ENCODE peak calls at places on chromosomes 3 and 15, in five cellular contexts. G is HepG2, O is SK-N-SH, F is GM12878, X is K562. B is an unnamed sample.
A peak's percentile ranks its signal among the peaks of the same experiment; 100 is the strongest.

GRCh38 chr15:65264877-65265430 is 21.7 kb downstream of the PARP16 start:
- DNase-seq in G (no peak), O (no peak), F (no peak), X (no peak), B (no peak)

GRCh38 chr15:63870403-63871209 is 36.9 kb upstream of the HERC1 start:
- DNase-seq in G (peak; percentile 61), O (no peak), F (no peak), X (peak; percentile 45), B (no peak)

GRCh38 chr3:132117642-132118041 is 82.8 kb upstream of the CPNE4 start:
- DNase-seq in G (no peak), O (no peak), F (no peak), X (no peak), B (no peak)

GRCh38 chr15:61715082-61715481 is 345.2 kb downstream of the VPS13C start:
- DNase-seq in G (no peak), O (no peak), F (no peak), X (no peak), B (no peak)

GRCh38 chr15:68279218-68279533 is 1.6 kb downstream of the FEM1B start:
- DNase-seq in G (no peak), O (no peak), F (no peak), X (no peak), B (no peak)

GRCh38 chr3:50436063-50436674 is 67.3 kb downstream of the CACNA2D2 start:
- DNase-seq in G (peak; percentile 50), O (peak; percentile 85), F (no peak), X (peak; percentile 83), B (peak; percentile 18)

GRCh38 chr15:101618056-101618455 is 34.1 kb downstream of the TM2D3 start:
- DNase-seq in G (no peak), O (no peak), F (no peak), X (no peak), B (no peak)

GRCh38 chr15:71715914-71716313 is 94.4 kb upstream of the NR2E3 start:
- DNase-seq in G (no peak), O (no peak), F (no peak), X (no peak), B (no peak)

GRCh38 chr3:191762323-191762960 is 301.5 kb downstream of the PYDC2 start:
- DNase-seq in G (peak; percentile 95), O (no peak), F (no peak), X (no peak), B (no peak)

GRCh38 chr3:121995190-121996137 is 26.6 kb downstream of the ILDR1 start:
- DNase-seq in G (peak; percentile 52), O (peak; percentile 61), F (peak; percentile 74), X (peak; percentile 33), B (peak; percentile 85)

GRCh38 chr15:100349696-100350433 is 8.1 kb upstream of the ADAMTS17 start:
- DNase-seq in G (peak; percentile 76), O (peak; percentile 92), F (peak; percentile 11), X (peak; percentile 88), B (peak; percentile 88)

GRCh38 chr3:185586644-185586964 is 509 bp downstream of the SENP2 start:
- DNase-seq in G (peak; percentile 36), O (no peak), F (no peak), X (no peak), B (peak; percentile 27)

GRCh38 chr3:4723921-4724698 is 231.0 kb downstream of the ITPR1 start:
- DNase-seq in G (peak; percentile 36), O (no peak), F (no peak), X (no peak), B (no peak)

GRCh38 chr3:183151716-183152385 is 10.7 kb downstream of the LAMP3 start:
- DNase-seq in G (no peak), O (no peak), F (no peak), X (no peak), B (peak; percentile 92)

GRCh38 chr15:89780601-89781000 is 4.5 kb downstream of the MESP2 start:
- DNase-seq in G (no peak), O (no peak), F (no peak), X (no peak), B (no peak)

GRCh38 chr3:194140520-194141414 is 4.8 kb downstream of the HES1 start:
- DNase-seq in G (peak; percentile 51), O (peak; percentile 81), F (no peak), X (peak; percentile 78), B (no peak)

GRCh38 chr3:44890852-44891251 is 16.4 kb downstream of the TGM4 start:
- DNase-seq in G (no peak), O (no peak), F (no peak), X (no peak), B (peak; percentile 64)

GRCh38 chr3:79765854-79766253 is 1.9 kb downstream of the ROBO1 start:
- DNase-seq in G (no peak), O (peak; percentile 27), F (no peak), X (no peak), B (no peak)

GRCh38 chr3:156382458-156383346 is 172.2 kb downstream of the SSR3 start:
- DNase-seq in G (peak; percentile 24), O (no peak), F (no peak), X (peak; percentile 61), B (peak; percentile 31)

GRCh38 chr15:67834593-67835348 is 5.1 kb downstream of the RNU6-1 start:
- DNase-seq in G (no peak), O (no peak), F (no peak), X (no peak), B (no peak)

GRCh38 chr3:178551916-178552321 is 15.7 kb downstream of the KCNMB2 start:
- DNase-seq in G (no peak), O (no peak), F (no peak), X (no peak), B (peak; percentile 31)

GRCh38 chr3:179181993-179182551 is 33.9 kb downstream of the PIK3CA start:
- DNase-seq in G (no peak), O (no peak), F (no peak), X (no peak), B (no peak)

GRCh38 chr3:21533047-21533446 is 218.0 kb downstream of the ZNF385D start:
- DNase-seq in G (no peak), O (no peak), F (no peak), X (no peak), B (peak; percentile 57)

GRCh38 chr15:70196314-70197291 is 98.9 kb upstream of the TLE3 start:
- DNase-seq in G (peak; percentile 89), O (no peak), F (peak; percentile 90), X (no peak), B (no peak)

GRCh38 chr15:90145259-90145658 is 43.0 kb upstream of the IDH2 start:
- DNase-seq in G (no peak), O (peak; percentile 72), F (no peak), X (no peak), B (no peak)

GRCh38 chr15:51377038-51377761 is 35.7 kb downstream of the GLDN start:
- DNase-seq in G (no peak), O (no peak), F (no peak), X (no peak), B (no peak)

GRCh38 chr15:43383070-43383469 is 12.2 kb downstream of the TUBGCP4 start:
- DNase-seq in G (no peak), O (no peak), F (no peak), X (no peak), B (no peak)

GRCh38 chr3:7800006-7800780 is 701.4 kb upstream of the LMCD1 start:
- DNase-seq in G (no peak), O (peak; percentile 1), F (no peak), X (no peak), B (no peak)

GRCh38 chr3:130934442-130935089 is 40.7 kb downstream of the ATP2C1 start:
- DNase-seq in G (no peak), O (no peak), F (no peak), X (no peak), B (no peak)

GRCh38 chr3:130932979-130933378 is 39.1 kb downstream of the ATP2C1 start:
- DNase-seq in G (no peak), O (no peak), F (no peak), X (no peak), B (no peak)

GRCh38 chr3:130939753-130940152 is 45.9 kb downstream of the ATP2C1 start:
- DNase-seq in G (no peak), O (no peak), F (no peak), X (no peak), B (no peak)

GRCh38 chr3:130933801-130934345 is 40.0 kb downstream of the ATP2C1 start:
- DNase-seq in G (no peak), O (no peak), F (no peak), X (no peak), B (no peak)

DNA sequence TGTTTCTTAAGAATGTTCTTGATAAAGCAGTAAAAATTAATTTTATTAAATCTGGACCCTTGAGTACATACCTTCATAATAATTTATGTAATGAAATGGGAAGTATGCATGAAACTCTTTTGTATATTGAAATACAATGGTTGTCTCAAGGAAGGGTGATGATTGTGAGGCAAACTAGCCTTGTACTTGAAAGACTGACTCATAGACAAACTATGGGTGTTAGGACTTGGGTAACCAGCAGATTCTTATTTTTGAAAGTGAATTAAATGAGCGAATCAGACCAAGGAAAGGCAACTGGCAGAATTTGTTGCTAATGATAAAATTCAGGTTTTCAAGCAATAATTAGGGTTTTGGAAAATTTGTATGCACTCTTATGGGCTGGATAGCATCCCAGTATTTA is 41.9 kb downstream of the ATP2C1 start:
- DNase-seq in G (no peak), O (no peak), F (no peak), X (no peak), B (no peak)
- TF ChIP-seq REST in G (no peak), O (no peak), F (no peak), X (no peak), B (no peak)

DNA sequence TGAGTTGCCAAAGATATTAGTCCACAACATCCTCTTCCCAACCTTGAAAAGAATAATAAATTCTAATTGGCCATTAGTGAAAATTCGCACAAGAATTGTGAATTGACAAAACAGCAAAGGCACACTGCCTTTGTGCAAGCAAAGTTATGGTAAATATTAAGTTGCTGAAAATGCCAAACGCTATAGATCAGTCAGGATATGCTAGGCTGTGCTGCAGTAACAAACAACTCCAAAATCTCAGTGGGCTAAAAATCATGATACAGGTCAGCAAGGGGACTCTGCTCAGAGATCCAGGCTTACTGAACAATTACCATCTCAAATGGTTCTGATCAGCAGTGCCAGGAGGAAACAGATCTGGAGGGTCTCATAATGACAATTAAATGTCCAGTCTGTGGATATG is 238.0 kb upstream of the IGF1R start:
- DNase-seq in G (no peak), O (no peak), F (no peak), X (no peak), B (no peak)
- TF ChIP-seq GABPA in G (no peak), O (no peak), F (no peak), X (no peak), B (no peak)

DNA sequence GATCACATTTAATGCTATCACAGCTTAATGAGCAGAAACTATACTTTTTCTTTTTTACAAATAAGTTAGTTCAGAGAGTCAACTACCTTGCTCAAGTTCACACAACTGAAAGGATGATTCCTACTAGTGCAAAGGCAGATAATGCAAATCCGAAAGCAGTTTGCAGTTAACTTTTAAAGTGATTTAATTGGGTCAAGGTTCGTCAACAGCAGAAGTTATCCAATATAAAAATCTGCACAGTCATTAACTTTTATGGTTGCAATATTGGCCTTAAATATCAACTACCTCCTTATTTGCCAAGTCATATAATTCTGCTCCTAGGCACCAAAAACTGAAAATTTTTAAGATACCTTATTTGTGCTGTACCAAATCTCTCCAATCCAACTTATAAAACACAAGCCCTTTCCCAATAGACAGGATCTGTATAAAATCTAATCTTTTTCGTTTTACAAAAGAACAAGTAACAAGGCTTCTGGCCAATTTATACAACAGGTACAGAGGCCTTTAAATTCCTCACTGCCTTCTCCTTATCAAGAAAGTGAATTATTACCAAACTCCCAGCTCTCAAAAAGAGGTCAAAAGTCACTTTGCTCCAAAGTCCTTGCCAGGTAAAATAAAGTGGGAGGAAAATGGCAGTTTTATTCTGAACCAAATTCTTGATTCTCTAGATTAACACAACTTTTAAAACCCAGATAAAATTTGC is 416.6 kb upstream of the NECTIN3 start:
- DNase-seq in G (peak; percentile 1), O (no peak), F (no peak), X (no peak), B (no peak)
- TF ChIP-seq REST in G (no peak), O (no peak), F (no peak), X (no peak), B (no peak)

GRCh38 chr3:176785207-176785606 is 412.1 kb downstream of the TBL1XR1 start:
- DNase-seq in G (no peak), O (no peak), F (no peak), X (no peak), B (no peak)

GRCh38 chr3:176789281-176789705 is 408.0 kb downstream of the TBL1XR1 start:
- DNase-seq in G (no peak), O (no peak), F (no peak), X (no peak), B (no peak)
- TF ChIP-seq GABPA in G (no peak), O (no peak), F (no peak), X (no peak), B (no peak)

B was measured in HL-60.